ENCODE peak calls at places on chromosomes 5 and 9, in four cellular contexts. V, Y, E and N are unnamed samples.

GRCh38 chr9:111873901-111874300 is 22.7 kb upstream of the UGCG start:
- DNase-seq in E (no peak), Y (no peak), V (no peak), N (no peak)

GRCh38 chr5:39267185-39267584 is 47.8 kb upstream of the FYB1 start:
- DNase-seq in E (no peak), Y (no peak), V (no peak), N (no peak)

GRCh38 chr5:163914911-163915310 is 409.5 kb downstream of the MAT2B start:
- DNase-seq in E (no peak), V (no peak), Y (no peak), N (peak; percentile 67)

GRCh38 chr9:22041792-22042191 is 32.7 kb upstream of the CDKN2B start:
- DNase-seq in E (no peak), Y (no peak), V (no peak), N (no peak)

GRCh38 chr5:150159741-150160179 is 4.1 kb upstream of the PDGFRB start:
- DNase-seq in Y (no peak), E (no peak), V (peak; percentile 59), N (no peak)

GRCh38 chr5:160008877-160009590 is at the start of gene TTC1:
- DNase-seq in V (peak; percentile 98), E (peak; percentile 74), Y (peak; percentile 83), N (peak; percentile 91)

GRCh38 chr9:35070823-35071813 is 1.3 kb downstream of the VCP start:
- DNase-seq in E (no peak), V (no peak), Y (no peak), N (no peak)

GRCh38 chr5:159345336-159345735 is 15.0 kb upstream of the IL12B start:
- DNase-seq in V (no peak), E (no peak), Y (no peak), N (no peak)

GRCh38 chr5:146799235-146800015 is 79.1 kb downstream of the PPP2R2B start:
- DNase-seq in E (no peak), Y (no peak), V (no peak), N (no peak)

GRCh38 chr9:130118841-130119520 is 53.2 kb upstream of the NCS1 start:
- DNase-seq in E (no peak), V (no peak), Y (no peak), N (no peak)

GRCh38 chr9:129320575-129321311 is 142.7 kb upstream of the IER5L start:
- DNase-seq in E (peak; percentile 17), V (peak; percentile 82), Y (peak; percentile 78), N (peak; percentile 86)

GRCh38 chr5:135973323-135974018 is 18.7 kb upstream of the LECT2 start:
- DNase-seq in Y (no peak), V (peak; percentile 70), E (no peak), N (no peak)

GRCh38 chr9:130120832-130121231 is 51.4 kb upstream of the NCS1 start:
- DNase-seq in Y (no peak), E (no peak), V (no peak), N (no peak)

GRCh38 chr5:151581347-151581746 is 9.8 kb downstream of the FAT2 start:
- DNase-seq in V (no peak), E (no peak), Y (no peak), N (no peak)

GRCh38 chr5:149062371-149063016 is 368 bp downstream of the SH3TC2 start:
- DNase-seq in V (peak; percentile 35), E (no peak), Y (peak; percentile 30), N (no peak)

GRCh38 chr5:112951124-112951702 is 25.4 kb upstream of the DCP2 start:
- DNase-seq in V (no peak), E (no peak), Y (no peak), N (no peak)

GRCh38 chr9:136345281-136346156 is 18.0 kb downstream of the DNLZ start:
- DNase-seq in E (no peak), Y (peak; percentile 55), V (peak; percentile 72), N (no peak)

GRCh38 chr5:180202939-180203573 is 6.0 kb downstream of the RASGEF1C start:
- DNase-seq in V (no peak), Y (no peak), E (no peak), N (no peak)

GRCh38 chr9:104895572-104895971 is 32.4 kb downstream of the ABCA1 start:
- DNase-seq in E (no peak), V (no peak), Y (no peak), N (no peak)

GRCh38 chr5:79181419-79182022 is 54.4 kb upstream of the JMY start:
- DNase-seq in V (no peak), Y (no peak), E (no peak), N (no peak)

GRCh38 chr9:81690251-81690851 is 1.0 kb upstream of the TLE1 start:
- DNase-seq in Y (no peak), E (no peak), V (peak; percentile 25), N (peak; percentile 67)

GRCh38 chr5:6296524-6296923 is 81.8 kb downstream of the MED10 start:
- DNase-seq in V (no peak), E (no peak), Y (no peak), N (no peak)

GRCh38 chr5:26869781-26870180 is 168.6 kb downstream of the CDH9 start:
- DNase-seq in V (no peak), E (no peak), Y (no peak), N (no peak)

GRCh38 chr5:111129938-111130337 is 37.8 kb downstream of the WDR36 start:
- DNase-seq in V (no peak), Y (no peak), E (no peak), N (no peak)

GRCh38 chr5:53262348-53262970 is 152.9 kb upstream of the MOCS2 start:
- DNase-seq in E (no peak), V (peak; percentile 31), Y (no peak), N (no peak)

GRCh38 chr5:17024686-17025180 is 88.6 kb upstream of the MYO10 start:
- DNase-seq in V (no peak), Y (peak; percentile 20), E (no peak), N (no peak)

GRCh38 chr5:123720339-123720738 is 208.4 kb downstream of the CSNK1G3 start:
- DNase-seq in V (no peak), E (no peak), Y (no peak), N (no peak)

GRCh38 chr9:2469681-2470141 is 151.9 kb upstream of the VLDLR start:
- DNase-seq in E (no peak), V (no peak), Y (no peak), N (peak; percentile 10)

GRCh38 chr5:97009212-97009898 is 73.5 kb downstream of the LNPEP start:
- DNase-seq in E (no peak), Y (peak; percentile 1), V (no peak), N (no peak)

GRCh38 chr9:105431413-105432246 is 16.2 kb upstream of the FSD1L start:
- DNase-seq in Y (no peak), V (no peak), E (no peak), N (no peak)

GRCh38 chr5:133927616-133928180 is 40.7 kb downstream of the C5orf15 start:
- DNase-seq in Y (no peak), E (no peak), V (no peak), N (no peak)